ENCODE peak calls at places on chromosome 5, in five cellular contexts. M is hepatocyte, J is neural progenitor cell, Z is IMR-90, X is mammary epithelial cell. F is an unnamed sample. For H3K36me3, the result is how much of the 10 kb centered on the place peaks cover.

GRCh38 chr5:71938886-71939285 is 168.4 kb upstream of the MAP1B start:
- DNase-seq in M (peak), J (no peak), Z (no peak), X (peak), F (no peak)

GRCh38 chr5:81650992-81651391 is 99.9 kb downstream of the SSBP2 start:
- DNase-seq in M (no peak), J (no peak), Z (no peak), X (no peak), F (peak)

GRCh38 chr5:135442387-135443256 is 4.5 kb downstream of the DCANP1 start:
- DNase-seq in M (no peak), J (peak), Z (no peak), X (no peak), F (no peak)

GRCh38 chr5:43363445-43364152 is 48.6 kb downstream of the CCL28 start:
- DNase-seq in M (no peak), J (no peak), Z (no peak), X (no peak), F (no peak)

GRCh38 chr5:42963412-42963811 is 76.7 kb downstream of the ANXA2R start:
- DNase-seq in M (no peak), J (no peak), Z (no peak), X (no peak), F (no peak)

GRCh38 chr5:125673359-125673950 is 749.8 kb upstream of the GRAMD2B start:
- DNase-seq in M (no peak), J (no peak), Z (no peak), X (no peak), F (no peak)

GRCh38 chr5:37435261-37435660 is 56.1 kb downstream of the WDR70 start:
- DNase-seq in M (no peak), J (no peak), Z (peak), X (no peak), F (peak)

GRCh38 chr5:108884736-108885135 is 137.0 kb downstream of the FER start:
- DNase-seq in M (no peak), J (peak), Z (peak), X (no peak), F (peak)

GRCh38 chr5:17916451-17916850 is 282.2 kb downstream of the TAF11L14 start:
- DNase-seq in M (no peak), J (no peak), Z (no peak), X (no peak), F (no peak)

GRCh38 chr5:54379590-54379989 is 69.2 kb upstream of the ARL15 start:
- DNase-seq in M (no peak), J (no peak), Z (no peak), X (no peak), F (no peak)

GRCh38 chr5:159906957-159907356 is 9.3 kb upstream of the ADRA1B start:
- DNase-seq in M (peak), J (no peak), Z (no peak), X (no peak), F (peak)

GRCh38 chr5:138948391-138949222 is 73.5 kb upstream of the LRRTM2 start:
- DNase-seq in M (no peak), J (peak), Z (no peak), X (no peak), F (peak)

GRCh38 chr5:51732304-51732703 is 349.1 kb downstream of the ISL1 start:
- DNase-seq in M (no peak), J (no peak), Z (no peak), X (no peak), F (no peak)

GRCh38 chr5:139514486-139514856 is 31.9 kb upstream of the STING1 start:
- DNase-seq in M (no peak), J (no peak), Z (no peak), X (peak), F (no peak)

GRCh38 chr5:35129921-35130485 is 82.3 kb upstream of the AGXT2 start:
- DNase-seq in M (peak), J (no peak), Z (peak), X (peak), F (peak)

GRCh38 chr5:138492552-138493045 is 27.3 kb downstream of the EGR1 start:
- DNase-seq in M (no peak), J (no peak), Z (no peak), X (no peak), F (no peak)

GRCh38 chr5:159655757-159656409 is 260.4 kb upstream of the ADRA1B start:
- DNase-seq in M (no peak), J (no peak), Z (no peak), X (no peak), F (no peak)

GRCh38 chr5:55935371-55935770 is 59.4 kb downstream of the IL6ST start:
- DNase-seq in M (no peak), J (no peak), Z (no peak), X (no peak), F (no peak)

GRCh38 chr5:57137401-57137800 is 36.5 kb upstream of the GPBP1 start:
- DNase-seq in M (no peak), J (no peak), Z (no peak), X (peak), F (no peak)

GRCh38 chr5:149088686-149089085 is 25.8 kb upstream of the SH3TC2 start:
- DNase-seq in M (no peak), J (no peak), Z (no peak), X (no peak), F (no peak)

GRCh38 chr5:167944121-167944858 is 347.2 kb upstream of the WWC1 start:
- DNase-seq in M (no peak), J (no peak), Z (no peak), X (peak), F (peak)

GRCh38 chr5:14038341-14038959 is 94.0 kb upstream of the DNAH5 start:
- DNase-seq in M (peak), J (no peak), Z (peak), X (peak), F (peak)

GRCh38 chr5:124342027-124342471 is 404.4 kb downstream of the ZNF608 start:
- DNase-seq in M (no peak), J (no peak), Z (peak), X (no peak), F (peak)

GRCh38 chr5:65032250-65032649 is 263.5 kb downstream of the CWC27 start:
- DNase-seq in M (no peak), J (no peak), Z (peak), X (no peak), F (peak)

GRCh38 chr5:163407034-163407652 is 30.3 kb upstream of the CCNG1 start:
- DNase-seq in M (no peak), J (no peak), Z (no peak), X (peak), F (peak)

GRCh38 chr5:39448504-39449128 is 23.8 kb upstream of the DAB2 start:
- DNase-seq in M (peak), J (peak), Z (no peak), X (no peak), F (no peak)

GRCh38 chr5:36763454-36763853 is 113.1 kb upstream of the NIPBL start:
- DNase-seq in M (no peak), J (no peak), Z (no peak), X (no peak), F (no peak)

GRCh38 chr5:61330879-61331406 is 1.1 kb upstream of the ZSWIM6 start:
- DNase-seq in M (peak), J (peak), Z (peak), X (peak), F (peak)

GRCh38 chr5:69261034-69261433 is 26.3 kb downstream of the CDK7 start:
- DNase-seq in M (no peak), J (no peak), Z (peak), X (no peak), F (peak)

GRCh38 chr5:68891718-68892117 is 202.1 kb upstream of the SLC30A5 start:
- DNase-seq in M (no peak), J (no peak), Z (no peak), X (no peak), F (no peak)

GRCh38 chr5:156240414-156240813 is 86.5 kb upstream of the SGCD start:
- DNase-seq in M (no peak), J (no peak), Z (no peak), X (no peak), F (no peak)

GRCh38 chr5:126718246-126718868 is 58.6 kb upstream of the LMNB1 start:
- DNase-seq in M (peak), J (peak), Z (no peak), X (no peak), F (no peak)

GRCh38 chr5:139443766-139444473 is 4.6 kb upstream of the DNAJC18 start:
- DNase-seq in M (no peak), J (no peak), Z (peak), X (peak), F (peak)

GRCh38 chr5:40841068-40841805 is at the start of gene CARD6:
- DNase-seq in M (peak), J (no peak), Z (peak), X (no peak), F (peak)

GRCh38 chr5:73454379-73455036 is 5.9 kb upstream of the FOXD1 start:
- DNase-seq in M (peak), J (peak), Z (peak), X (peak), F (peak)

GRCh38 chr5:158731014-158731413 is 368.7 kb downstream of the EBF1 start:
- DNase-seq in M (no peak), J (no peak), Z (no peak), X (no peak), F (no peak)

DNA sequence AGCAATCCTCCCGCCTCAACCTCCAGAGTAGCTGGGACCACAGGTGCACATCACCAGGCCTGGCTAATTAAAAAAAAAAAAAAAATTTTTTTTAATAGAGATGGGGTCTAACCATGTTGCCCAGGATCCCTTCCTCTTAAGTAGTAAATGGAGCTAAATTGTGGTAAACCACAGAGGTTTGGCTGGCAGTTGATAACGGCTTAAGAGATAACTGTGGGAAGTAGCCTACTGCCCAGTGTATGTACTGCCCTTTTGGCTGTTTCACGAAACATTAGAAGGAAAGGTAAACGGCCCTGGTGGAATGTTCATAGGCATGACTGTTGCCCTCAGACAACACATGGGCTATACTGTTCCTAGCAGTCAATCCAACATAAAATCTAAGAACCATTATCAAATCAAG is 44.4 kb downstream of the HMGCR start:
- DNase-seq in M (no peak), J (no peak), Z (no peak), X (no peak), F (no peak)
- H3K36me3 ChIP-seq in M (under half), J (under half), Z (under half), X (under half), F (under half)

DNA sequence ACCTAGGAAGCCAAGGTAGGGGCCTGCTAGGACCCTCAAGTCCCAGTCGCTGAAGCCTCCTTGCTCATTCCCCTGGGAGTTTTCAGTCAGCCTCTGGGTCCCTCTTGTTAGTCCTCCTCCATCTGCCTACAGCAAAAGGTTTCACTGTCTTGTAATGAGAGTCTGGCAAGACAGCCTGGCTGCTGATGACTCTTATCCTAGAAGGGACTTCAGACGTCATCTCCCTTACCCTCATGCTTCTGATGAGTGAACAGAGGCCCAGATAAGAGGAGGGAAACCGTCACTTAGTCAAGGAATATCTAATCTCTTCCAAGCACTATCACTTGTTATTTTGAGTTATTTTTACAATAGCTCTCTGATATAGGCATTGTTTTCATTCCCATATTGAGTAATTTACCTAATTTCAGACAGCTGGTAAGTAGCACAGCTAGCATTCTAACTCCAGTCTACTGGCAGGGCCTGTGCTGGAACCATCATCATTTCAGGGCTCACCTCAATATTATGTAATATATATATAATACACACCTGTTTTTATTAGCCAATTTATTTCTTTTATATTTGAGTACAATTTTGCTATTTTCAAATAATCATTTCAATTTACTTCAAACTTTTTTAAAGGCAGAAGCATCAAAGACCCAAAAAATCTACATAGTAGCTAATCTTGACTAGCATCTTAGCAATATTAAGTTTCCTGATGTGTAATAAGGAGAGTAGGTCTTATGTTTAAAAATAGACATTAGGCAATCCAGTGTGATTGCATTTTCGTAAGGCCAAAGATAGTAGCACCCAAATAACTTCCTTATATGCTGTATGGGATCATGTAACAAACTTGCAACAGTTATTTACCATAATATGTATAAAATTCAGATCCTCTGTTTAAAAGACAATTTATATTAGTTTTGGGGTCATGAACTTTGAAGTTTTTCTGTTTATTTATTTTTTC is 7.9 kb downstream of the CMYA5 start:
- DNase-seq in M (peak), J (no peak), Z (peak), X (no peak), F (peak)
- H3K4me2 ChIP-seq in M (no peak), J (no peak), Z (no peak), X (no peak), F (no peak)

GRCh38 chr5:1005904-1006655 is 2.5 kb upstream of the NKD2 start:
- DNase-seq in M (no peak), J (no peak), Z (no peak), X (no peak), F (no peak)
- H3K36me3 ChIP-seq in M (under half), J (under half), Z (under half), X (under half), F (under half)

GRCh38 chr5:144170276-144171024 is at the start of the genes KCTD16 and YIPF5:
- DNase-seq in M (peak), J (peak), Z (peak), X (peak), F (peak)
- H3K4me2 ChIP-seq in M (peak), J (peak), Z (peak), X (peak), F (peak)

GRCh38 chr5:101473483-101473882 is 570.4 kb upstream of the ST8SIA4 start:
- DNase-seq in M (no peak), J (no peak), Z (peak), X (peak), F (peak)
- H3K36me3 ChIP-seq in M (under half), J (under half), Z (under half), X (under half), F (under half)

DNA sequence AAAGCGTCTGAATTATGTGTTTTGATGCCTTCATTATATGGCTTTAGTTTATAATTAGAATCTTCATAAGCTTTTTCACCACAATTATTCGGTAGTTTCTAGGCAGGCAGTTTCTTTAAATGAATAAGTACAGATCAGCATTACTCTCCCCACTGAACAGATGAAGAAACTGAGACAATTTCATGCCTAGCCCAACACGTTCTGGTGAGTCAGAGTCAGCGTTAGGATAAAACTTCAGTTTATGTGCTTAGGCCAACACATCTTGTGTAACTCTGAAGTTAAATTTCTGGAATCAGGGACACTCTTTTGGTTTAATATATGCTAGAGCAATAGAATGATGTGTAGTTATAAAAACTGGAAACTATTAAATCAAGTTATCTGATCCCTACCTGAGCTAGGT is 186.7 kb upstream of the ELL2 start:
- DNase-seq in M (no peak), J (no peak), Z (no peak), X (peak), F (no peak)
- H3K4me2 ChIP-seq in M (no peak), J (no peak), Z (no peak), X (no peak), F (no peak)

DNA sequence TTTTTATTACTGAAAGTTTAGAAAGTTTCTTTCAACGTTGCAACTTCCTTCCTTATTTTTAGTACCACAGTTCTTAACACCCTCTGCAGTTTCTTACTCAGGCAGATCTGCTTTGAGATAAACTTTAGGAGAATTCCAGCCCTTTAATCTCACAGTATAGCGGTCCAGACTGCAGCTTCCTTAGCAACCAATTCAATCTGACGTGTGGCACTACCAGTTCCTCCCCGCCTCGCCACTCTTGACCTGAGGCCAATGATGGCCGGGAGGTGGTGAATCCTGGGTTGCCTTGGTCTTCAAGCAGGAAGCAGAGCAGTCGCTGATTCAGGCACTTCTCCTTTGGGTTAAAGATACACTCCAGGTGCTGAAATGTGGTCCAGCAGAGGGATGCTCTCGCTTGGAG is 334.3 kb upstream of the TRPC7 start:
- DNase-seq in M (no peak), J (no peak), Z (no peak), X (no peak), F (no peak)
- H3K36me3 ChIP-seq in M (under half), J (under half), Z (under half), X (under half), F (under half)